ENCODE peak calls at places on chromosomes 12 and 14, in five cellular contexts. B is cardiac fibroblast, U is K562, W is NB4, V is foreskin fibroblast. A is an unnamed sample.

GRCh38 chr12:4191642-4192041 is 81.9 kb upstream of the CCND2 start:
- DNase-seq in B (no peak), U (no peak), W (no peak), V (no peak), A (no peak)

GRCh38 chr14:94458096-94458495 is 5.5 kb upstream of the SERPINA11 start:
- DNase-seq in B (no peak), U (no peak), W (no peak), V (no peak), A (no peak)

GRCh38 chr12:89251326-89252237 is 100.7 kb downstream of the DUSP6 start:
- DNase-seq in B (no peak), U (no peak), W (no peak), V (no peak), A (no peak)

GRCh38 chr12:131390408-131391100 is 320.3 kb upstream of the SFSWAP start:
- DNase-seq in B (no peak), U (peak; percentile 50), W (peak; percentile 46), V (no peak), A (no peak)

GRCh38 chr12:11171953-11172675 is 1.1 kb downstream of the SMIM10L1 start:
- DNase-seq in B (peak; percentile 47), U (no peak), W (peak; percentile 42), V (no peak), A (peak; percentile 48)

GRCh38 chr14:21185506-21185905 is 29.6 kb upstream of the OR5AU1 start:
- DNase-seq in B (peak; percentile 35), U (no peak), W (peak; percentile 59), V (no peak), A (no peak)

GRCh38 chr14:64235652-64236640 is 58.2 kb downstream of the ESR2 start:
- DNase-seq in B (no peak), U (no peak), W (no peak), V (no peak), A (no peak)

GRCh38 chr12:117035287-117035686 is 63.9 kb downstream of the TESC start:
- DNase-seq in B (no peak), U (no peak), W (no peak), V (no peak), A (no peak)

GRCh38 chr12:112418248-112418595 is 525 bp upstream of the PTPN11 start:
- DNase-seq in B (no peak), U (no peak), W (no peak), V (no peak), A (no peak)

GRCh38 chr12:6688543-6688999 is 604 bp downstream of the ZNF384 start:
- DNase-seq in B (no peak), U (no peak), W (peak; percentile 77), V (no peak), A (no peak)

GRCh38 chr14:54567634-54568561 is 970 bp downstream of the SAMD4A start:
- DNase-seq in B (peak; percentile 58), U (peak; percentile 18), W (peak; percentile 53), V (no peak), A (peak; percentile 56)

GRCh38 chr12:11553871-11554533 is 95.5 kb upstream of the ETV6 start:
- DNase-seq in B (peak; percentile 73), U (peak; percentile 34), W (peak; percentile 81), V (peak; percentile 38), A (peak; percentile 65)

GRCh38 chr14:50726372-50727107 is 58.4 kb upstream of the SAV1 start:
- DNase-seq in B (peak; percentile 83), U (no peak), W (no peak), V (peak; percentile 88), A (peak; percentile 97)

GRCh38 chr12:93784339-93785086 is 107.3 kb downstream of the CRADD start:
- DNase-seq in B (peak; percentile 86), U (no peak), W (no peak), V (peak; percentile 80), A (peak; percentile 96)

GRCh38 chr14:78836777-78837176 is 666.6 kb downstream of the NRXN3 start:
- DNase-seq in B (peak; percentile 56), U (peak; percentile 41), W (peak; percentile 78), V (peak; percentile 12), A (peak; percentile 53)
- TF ChIP-seq CTCF in B (peak; percentile 49), U (peak; percentile 42), W (no peak), V (peak; percentile 56), A (peak; percentile 48)

DNA sequence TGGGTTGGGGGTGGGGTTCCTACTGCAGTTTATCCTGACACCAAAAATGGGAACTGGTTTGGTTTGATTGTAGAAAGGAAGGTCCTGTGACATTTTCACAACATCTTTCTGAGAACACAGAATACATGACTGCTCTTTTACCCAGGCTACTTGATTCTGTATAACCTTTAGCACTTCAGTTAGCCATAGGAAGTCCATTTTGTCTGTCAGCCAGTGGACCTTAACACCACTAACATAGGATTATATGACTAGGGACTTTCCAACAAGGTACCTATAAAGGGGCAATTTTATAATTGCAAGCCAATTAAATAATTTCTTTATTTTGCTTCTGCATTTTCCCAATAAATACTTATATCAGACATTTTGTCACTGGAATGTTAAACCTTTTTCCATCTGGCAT is 489.2 kb upstream of the MIS18BP1 start:
- DNase-seq in B (no peak), U (no peak), W (no peak), V (no peak), A (no peak)
- H3K4me3 ChIP-seq in B (no peak overlapping the region), U (no peak overlapping the region), W (no peak overlapping the region), V (no peak overlapping the region), A (no peak overlapping the region)

GRCh38 chr14:88824314-88825077 is at the start of gene TTC8:
- DNase-seq in B (peak; percentile 94), U (peak; percentile 93), W (peak; percentile 89), V (peak; percentile 85), A (peak; percentile 93)
- TF ChIP-seq CTCF in B (no peak), U (no peak), W (no peak), V (no peak), A (no peak)

DNA sequence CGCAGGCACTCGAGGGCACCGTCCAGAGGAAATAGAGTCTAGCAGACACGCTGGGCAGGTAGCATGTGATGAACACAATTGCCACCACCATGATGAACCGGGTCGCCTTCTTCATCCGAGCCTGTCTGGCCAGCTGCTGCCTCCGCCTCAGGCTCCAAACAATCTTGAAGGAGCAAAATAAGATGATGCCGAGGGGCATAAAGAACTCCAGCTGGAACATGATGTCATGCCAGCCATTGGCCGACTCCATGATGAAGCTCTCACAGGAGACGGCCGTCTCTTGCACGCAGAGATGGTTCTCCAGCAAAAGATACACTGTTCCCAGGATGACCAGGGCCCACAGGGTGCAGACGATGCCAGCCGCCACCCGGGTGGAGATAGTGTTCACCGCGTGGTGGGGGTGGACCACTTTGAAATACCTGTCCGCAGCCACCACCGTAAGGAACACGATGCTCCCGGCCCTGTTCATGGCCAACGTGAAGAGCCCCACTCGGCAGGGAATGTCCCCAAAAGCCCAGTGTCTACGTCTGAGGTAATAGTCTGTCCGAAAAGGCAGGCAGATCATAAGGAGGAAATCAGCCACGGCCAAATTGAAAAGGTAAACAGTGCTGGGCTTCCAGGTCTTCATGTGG is 945 bp downstream of the HCAR1 start:
- DNase-seq in B (no peak), U (no peak), W (no peak), V (no peak), A (no peak)
- H3K4me3 ChIP-seq in B (no peak overlapping the region), U (no peak overlapping the region), W (no peak overlapping the region), V (no peak overlapping the region), A (peak overlapping the region; percentile 48)

DNA sequence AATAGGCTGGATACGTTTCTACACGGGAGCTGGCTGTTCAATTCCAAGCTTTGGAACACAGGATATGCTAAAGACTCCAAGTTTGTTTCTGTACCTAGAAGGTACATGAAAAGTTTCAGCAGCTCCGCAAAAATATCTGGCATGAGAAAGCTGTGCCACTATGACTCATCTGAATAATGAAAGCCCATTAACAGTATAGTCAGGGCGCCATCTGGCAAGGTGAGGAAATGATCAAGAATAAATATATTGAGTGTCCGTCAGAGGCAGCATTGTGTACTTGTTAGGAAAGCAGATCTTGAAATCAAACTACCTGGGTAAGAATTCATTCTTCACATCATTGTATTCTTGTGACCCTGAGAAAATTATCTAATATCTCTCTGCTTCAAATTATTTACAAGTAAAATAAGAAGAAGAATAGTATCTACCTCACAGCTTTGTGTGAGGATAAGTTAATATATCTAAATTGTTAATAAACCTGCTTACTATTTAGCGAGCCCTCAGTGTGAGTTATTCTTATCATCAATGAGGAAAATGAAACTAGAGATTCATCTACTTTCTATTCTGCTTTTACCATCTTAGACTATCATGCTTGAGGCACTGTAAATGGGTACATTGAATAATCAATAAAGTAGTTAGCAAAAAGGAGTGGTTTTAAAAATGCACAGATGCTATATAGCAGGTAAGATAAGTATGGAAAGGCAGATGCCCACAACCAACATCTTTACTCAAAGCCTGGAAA is 53.5 kb downstream of the FSCB start:
- DNase-seq in B (no peak), U (no peak), W (no peak), V (no peak), A (no peak)
- TF ChIP-seq CTCF in B (no peak), U (no peak), W (no peak), V (no peak), A (no peak)

A was measured in fibroblast of villous mesenchyme.